ENCODE peak calls at places on chromosomes 4 and X, in eight cellular contexts. K is body of pancreas, M is brain microvascular endothelial cell, U is tibial artery, I is upper lobe of right lung, W is transverse colon, S is OCI-LY7, O is ovary. F is an unnamed sample.

GRCh38 chrX:154751669-154752271 is 893 bp upstream of the GAB3 start:
- DNase-seq in I (no peak), O (no peak), W (no peak), M (no peak), S (no peak), K (no peak), U (no peak), F (no peak)

GRCh38 chr4:39521253-39521908 is 5.9 kb downstream of the UGDH start:
- DNase-seq in K (no peak), S (no peak), I (no peak), U (no peak), O (no peak), M (no peak), W (no peak), F (no peak)

GRCh38 chr4:106353786-106354185 is 14.8 kb downstream of the GIMD1 start:
- DNase-seq in I (no peak), M (no peak), W (no peak), U (no peak), O (no peak), K (no peak), S (no peak), F (no peak)

GRCh38 chr4:8274066-8274652 is 4.6 kb downstream of the HTRA3 start:
- DNase-seq in W (no peak), M (no peak), K (no peak), S (no peak), I (no peak), U (no peak), O (peak; percentile 41), F (no peak)

GRCh38 chr4:25258980-25259578 is 25.2 kb downstream of the PI4K2B start:
- DNase-seq in I (no peak), O (no peak), W (no peak), U (no peak), S (no peak), K (no peak), M (peak; percentile 19), F (no peak)

GRCh38 chrX:103002576-103002975 is 61.4 kb downstream of the BEX1 start:
- DNase-seq in U (no peak), M (no peak), O (no peak), W (no peak), S (no peak), K (no peak), I (no peak), F (no peak)

GRCh38 chr4:76801621-76802545 is 96.1 kb downstream of the SOWAHB start:
- DNase-seq in U (no peak), W (no peak), K (no peak), S (no peak), M (peak; percentile 22), I (no peak), O (peak; percentile 84), F (no peak)

GRCh38 chr4:133151681-133152329 is 2.7 kb downstream of the PCDH10 start:
- DNase-seq in M (peak; percentile 9), W (no peak), U (no peak), I (no peak), K (no peak), O (peak; percentile 28), S (no peak), F (peak; percentile 8)

GRCh38 chr4:182179105-182179504 is 64.1 kb upstream of the TENM3 start:
- DNase-seq in I (no peak), U (no peak), K (no peak), O (no peak), M (peak; percentile 60), S (no peak), W (no peak), F (no peak)

GRCh38 chr4:98625920-98626319 is 32.5 kb downstream of the TSPAN5 start:
- DNase-seq in K (no peak), S (no peak), M (no peak), O (no peak), U (no peak), I (no peak), W (no peak), F (no peak)

GRCh38 chrX:55839480-55839879 is 121.9 kb downstream of the RRAGB start:
- DNase-seq in M (no peak), I (no peak), K (no peak), W (peak; percentile 51), O (no peak), S (no peak), U (no peak), F (no peak)

GRCh38 chr4:90542216-90542615 is 415.0 kb downstream of the CCSER1 start:
- DNase-seq in I (no peak), K (no peak), U (no peak), S (no peak), W (no peak), O (no peak), M (no peak), F (no peak)

GRCh38 chrX:18886005-18886343 is 97.9 kb downstream of the PHKA2 start:
- DNase-seq in M (no peak), W (no peak), K (no peak), I (no peak), O (no peak), U (no peak), S (no peak), F (peak; percentile 17)

GRCh38 chr4:52425751-52426326 is 233.3 kb downstream of the USP46 start:
- DNase-seq in W (no peak), U (no peak), O (no peak), I (no peak), S (no peak), M (no peak), K (peak; percentile 10), F (no peak)

GRCh38 chr4:151395873-151396272 is 13.1 kb upstream of the FHIP1A start:
- DNase-seq in W (no peak), U (no peak), M (no peak), K (no peak), O (no peak), S (no peak), I (no peak), F (no peak)

GRCh38 chrX:115894087-115894486 is 276.5 kb upstream of the AGTR2 start:
- DNase-seq in U (no peak), K (no peak), M (peak; percentile 13), W (peak; percentile 31), O (no peak), I (no peak), S (no peak), F (peak; percentile 5)

GRCh38 chr4:149897784-149898183 is 82.1 kb upstream of the IQCM start:
- DNase-seq in W (no peak), K (no peak), U (no peak), S (peak; percentile 12), O (no peak), I (no peak), M (no peak), F (peak; percentile 7)

GRCh38 chr4:165606465-165607205 is 227.8 kb downstream of the CPE start:
- DNase-seq in S (no peak), K (no peak), I (no peak), O (no peak), W (no peak), U (no peak), M (no peak), F (no peak)

GRCh38 chr4:184664445-184665210 is 15.1 kb downstream of the PRIMPOL start:
- DNase-seq in K (no peak), U (no peak), I (no peak), W (no peak), S (peak; percentile 32), O (no peak), M (no peak), F (no peak)

GRCh38 chr4:667545-667925 is 6.5 kb downstream of the ATP5ME start:
- DNase-seq in K (no peak), M (no peak), W (no peak), I (no peak), O (no peak), S (no peak), U (no peak), F (no peak)

GRCh38 chrX:13087322-13088154 is 43.1 kb upstream of the FAM9C start:
- DNase-seq in K (no peak), M (peak; percentile 60), W (peak; percentile 45), U (no peak), S (peak; percentile 89), O (no peak), I (no peak), F (peak; percentile 35)

GRCh38 chr4:26573389-26573794 is 10.5 kb upstream of the TBC1D19 start:
- DNase-seq in U (no peak), O (no peak), I (no peak), W (no peak), S (peak; percentile 33), M (no peak), K (no peak), F (no peak)
- TF ChIP-seq CTCF in U (no peak), O (no peak), I (no peak), W (no peak), S (no peak), M (no peak), K (no peak), F (no peak)

GRCh38 chr4:114178392-114178791 is 198.9 kb upstream of the ARSJ start:
- DNase-seq in U (no peak), O (no peak), K (no peak), W (no peak), I (no peak), M (no peak), S (no peak), F (no peak)

GRCh38 chr4:114184901-114185300 is 205.5 kb upstream of the ARSJ start:
- DNase-seq in O (no peak), I (no peak), U (no peak), M (no peak), W (no peak), S (no peak), K (no peak), F (no peak)

DNA sequence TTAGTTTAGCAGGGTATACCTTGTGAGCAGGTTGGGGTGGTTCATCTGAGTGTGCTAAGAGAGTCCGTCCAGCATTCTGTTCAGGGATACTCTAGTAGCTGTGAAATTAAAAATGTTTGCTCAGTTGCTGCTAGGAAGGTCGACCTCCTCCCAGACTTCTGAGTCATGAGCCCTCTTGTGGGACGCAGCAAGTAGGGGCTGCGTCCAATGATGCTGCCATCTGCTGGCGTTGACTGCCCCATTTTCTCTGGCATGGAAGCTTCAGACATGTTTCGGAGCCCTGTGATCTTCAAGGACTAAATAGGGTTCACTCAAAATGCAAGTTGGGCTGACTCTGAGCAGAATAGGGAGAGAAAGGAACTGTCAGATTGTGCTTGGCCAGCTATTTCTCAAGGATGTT is 201.0 kb upstream of the ARSJ start:
- DNase-seq in K (peak; percentile 48), M (peak; percentile 78), S (peak; percentile 30), W (no peak), U (peak; percentile 26), I (no peak), O (peak; percentile 41), F (no peak)
- TF ChIP-seq CTCF in K (peak; percentile 5), M (peak; percentile 88), S (peak; percentile 71), W (peak; percentile 11), U (peak; percentile 41), I (peak; percentile 29), O (no peak), F (peak; percentile 25)

DNA sequence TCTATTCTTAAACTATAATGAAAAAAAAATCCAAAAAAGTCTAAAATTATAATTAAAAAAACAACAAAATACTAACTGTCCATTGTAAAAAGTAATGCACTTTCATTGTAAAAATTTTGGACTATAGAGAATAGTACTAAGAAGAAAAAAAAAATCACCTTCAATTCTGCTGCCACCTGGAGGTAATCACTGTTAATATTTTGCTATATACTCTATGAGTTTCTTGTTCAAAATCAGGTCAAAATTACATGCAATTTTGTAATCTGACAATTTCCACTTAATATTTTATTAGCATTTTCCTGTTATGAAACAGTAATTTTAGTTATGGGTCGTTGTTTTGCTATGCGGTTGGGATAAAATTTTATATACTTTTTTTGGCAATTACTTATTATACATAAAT is 62.0 kb downstream of the HTT start:
- DNase-seq in K (no peak), M (no peak), O (no peak), I (no peak), W (no peak), U (no peak), S (peak; percentile 7), F (no peak)
- TF ChIP-seq CTCF in K (no peak), M (no peak), O (no peak), I (peak; percentile 37), W (peak; percentile 29), U (peak; percentile 31), S (peak; percentile 74), F (no peak)

GRCh38 chrX:46647251-46647650 is 73.7 kb downstream of the CHST7 start:
- DNase-seq in M (no peak), I (no peak), U (no peak), W (no peak), S (no peak), O (no peak), K (no peak), F (no peak)
- TF ChIP-seq CTCF in M (no peak), I (no peak), U (no peak), W (no peak), S (no peak), O (no peak), K (no peak), F (no peak)